ENCODE peak calls at places on chromosome 11, in ten cellular contexts. U, A, G, O, F, W, M, Y, T and D are unnamed samples.

GRCh38 chr11:11472096-11472495 is 119.0 kb upstream of the CSNK2A3 start:
- DNase-seq in O (no peak), U (no peak), W (no peak), F (no peak), A (no peak), G (no peak), M (no peak), Y (no peak), T (no peak), D (no peak)

GRCh38 chr11:115653076-115653475 is 148.9 kb upstream of the CADM1 start:
- DNase-seq in F (no peak), G (no peak), Y (no peak), O (no peak), U (no peak), T (no peak), A (no peak), W (no peak), M (no peak), D (no peak)

GRCh38 chr11:2675540-2675939 is 24.3 kb downstream of the KCNQ1OT1 start:
- DNase-seq in F (no peak), G (no peak), W (no peak), O (peak), M (no peak), Y (no peak), A (no peak), U (no peak), T (no peak), D (no peak)

GRCh38 chr11:75279273-75279672 is 38.7 kb downstream of the TPBGL start:
- DNase-seq in Y (no peak), G (no peak), M (no peak), T (no peak), U (no peak), A (no peak), F (no peak), W (no peak), O (no peak), D (no peak)

GRCh38 chr11:94835571-94835970 is 67.4 kb downstream of the AMOTL1 start:
- DNase-seq in O (no peak), Y (no peak), W (no peak), M (no peak), G (no peak), F (peak), A (no peak), U (no peak), T (no peak), D (no peak)

GRCh38 chr11:15059132-15059531 is 14.3 kb upstream of the CALCB start:
- DNase-seq in W (no peak), M (no peak), F (no peak), O (no peak), Y (no peak), A (no peak), G (no peak), T (no peak), U (no peak), D (no peak)

GRCh38 chr11:3920148-3920852 is 64.8 kb downstream of the STIM1 start:
- DNase-seq in F (peak), T (no peak), Y (no peak), M (no peak), U (peak), G (no peak), W (peak), A (no peak), O (peak), D (peak)

GRCh38 chr11:72333657-72334056 is 89.7 kb upstream of the PHOX2A start:
- DNase-seq in A (no peak), W (no peak), M (no peak), F (no peak), G (no peak), O (no peak), T (no peak), Y (no peak), U (no peak), D (no peak)

GRCh38 chr11:73538381-73538872 is 59.5 kb downstream of the FAM168A start:
- DNase-seq in Y (no peak), W (no peak), M (no peak), T (peak), G (no peak), A (no peak), U (no peak), O (no peak), F (no peak), D (no peak)

GRCh38 chr11:61539958-61540357 is 31.4 kb downstream of the LRRC10B start:
- DNase-seq in M (no peak), Y (no peak), U (no peak), F (peak), O (no peak), T (no peak), W (no peak), G (no peak), A (no peak), D (no peak)

GRCh38 chr11:27700351-27701261 is at the start of gene BDNF:
- DNase-seq in M (peak), G (peak), F (peak), A (peak), U (peak), T (peak), W (no peak), Y (no peak), O (no peak), D (no peak)

GRCh38 chr11:105389952-105390351 is 219.9 kb upstream of the GRIA4 start:
- DNase-seq in O (no peak), F (no peak), A (no peak), W (no peak), M (no peak), U (no peak), Y (no peak), G (no peak), T (no peak), D (no peak)

GRCh38 chr11:117833401-117833891 is 8.9 kb upstream of the FXYD2 start:
- DNase-seq in Y (no peak), O (peak), G (peak), A (no peak), F (no peak), M (peak), T (no peak), W (peak), U (peak), D (no peak)

GRCh38 chr11:77038029-77038824 is 4.0 kb downstream of the B3GNT6 start:
- DNase-seq in G (no peak), U (no peak), Y (no peak), A (no peak), O (no peak), W (no peak), T (no peak), M (no peak), F (no peak), D (no peak)

GRCh38 chr11:3838504-3838903 is 2.3 kb downstream of the RHOG start:
- DNase-seq in Y (no peak), T (no peak), U (no peak), M (no peak), F (no peak), G (no peak), O (no peak), W (no peak), A (no peak), D (no peak)

GRCh38 chr11:80849253-80849652 is 1408.4 kb upstream of the TENM4 start:
- DNase-seq in M (no peak), U (no peak), O (no peak), G (no peak), A (no peak), T (no peak), Y (no peak), F (no peak), W (no peak), D (no peak)